ENCODE peak calls at places on chromosomes 13 and 19, in seven cellular contexts. M, L, R, F, D, U and O are unnamed samples. For H3K4me1 and H3K27me3, the result is how much of the 10 kb centered on the place peaks cover.

GRCh38 chr19:12801466-12802266 is at the start of the genes PRDX2 and THSD8:
- DNase-seq in M (peak), L (peak), R (peak), F (no peak), D (peak), U (no peak), O (no peak)

GRCh38 chr19:42134671-42135070 is 2.4 kb upstream of the POU2F2 start:
- DNase-seq in M (no peak), L (no peak), R (no peak), F (no peak), D (no peak), U (no peak), O (no peak)

GRCh38 chr19:3683866-3684816 is 16.1 kb downstream of the PIP5K1C start:
- DNase-seq in M (peak), L (no peak), R (no peak), F (no peak), D (no peak), U (no peak), O (no peak)

GRCh38 chr19:50569938-50570540 is 1.8 kb upstream of the LRRC4B start:
- DNase-seq in M (no peak), L (no peak), R (no peak), F (no peak), D (no peak), U (no peak), O (no peak)

GRCh38 chr13:26010487-26011207 is 41.2 kb downstream of the SHISA2 start:
- DNase-seq in M (no peak), L (no peak), R (no peak), F (no peak), D (no peak), U (no peak), O (no peak)

GRCh38 chr19:57620673-57621348 is 6.8 kb downstream of the ZNF134 start:
- DNase-seq in M (no peak), L (no peak), R (no peak), F (no peak), D (no peak), U (no peak), O (no peak)

GRCh38 chr13:94351292-94352000 is 128.0 kb downstream of the DCT start:
- DNase-seq in M (no peak), L (no peak), R (no peak), F (no peak), D (no peak), U (no peak), O (no peak)

GRCh38 chr13:33111414-33112110 is 95.3 kb downstream of the KL start:
- DNase-seq in M (no peak), L (no peak), R (peak), F (no peak), D (no peak), U (no peak), O (no peak)

GRCh38 chr19:38838986-38839761 is 7.6 kb upstream of the ECH1 start:
- DNase-seq in M (peak), L (no peak), R (no peak), F (no peak), D (no peak), U (no peak), O (no peak)

GRCh38 chr13:28268800-28269223 is 130.5 kb downstream of the PAN3 start:
- DNase-seq in M (no peak), L (no peak), R (no peak), F (no peak), D (no peak), U (peak), O (no peak)

GRCh38 chr13:75792526-75793187 is 156.5 kb downstream of the LMO7 start:
- DNase-seq in M (no peak), L (no peak), R (peak), F (no peak), D (no peak), U (no peak), O (no peak)
- TF ChIP-seq YY1 in M (no peak), L (no peak), R (no peak), F (no peak), D (no peak), U (no peak), O (no peak)

DNA sequence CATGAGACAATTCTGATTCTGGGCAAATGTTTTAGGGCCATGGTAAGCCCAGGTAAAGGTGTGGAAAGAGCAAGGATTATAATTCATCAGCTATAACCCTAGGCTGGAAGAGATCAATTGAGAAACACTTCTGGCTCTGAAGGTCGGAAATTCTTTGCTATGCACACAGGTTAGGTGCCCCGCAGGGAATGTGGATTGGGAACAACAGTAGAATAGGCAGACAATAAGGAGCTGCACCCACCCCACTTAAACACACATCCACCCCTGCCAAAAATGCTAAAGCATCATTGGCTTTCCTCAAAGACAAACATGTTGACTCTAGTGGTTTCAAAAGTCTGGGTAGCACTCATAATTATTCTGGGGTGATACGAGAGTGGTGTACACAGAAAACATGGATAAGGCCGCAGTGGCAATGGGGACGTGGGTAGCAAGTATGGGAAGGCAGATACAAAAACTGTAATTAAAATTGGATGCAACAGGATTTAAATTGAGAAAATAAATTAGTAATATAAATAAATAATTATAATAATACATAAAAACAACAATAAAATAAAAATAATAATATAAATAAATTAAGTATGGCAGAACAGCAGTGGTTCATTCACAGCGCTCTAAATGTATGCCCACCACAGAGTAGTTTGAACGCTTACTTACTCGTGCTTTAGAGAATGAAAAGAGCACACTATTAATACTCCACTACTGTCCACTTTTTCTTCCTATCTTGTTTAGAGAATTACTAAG is 8.5 kb downstream of the EFNB2 start:
- DNase-seq in M (no peak), L (no peak), R (no peak), F (no peak), D (no peak), U (no peak), O (no peak)
- H3K4me1 ChIP-seq in M (under half), L (under half), R (under half), F (under half), D (under half), U (under half), O (under half)

DNA sequence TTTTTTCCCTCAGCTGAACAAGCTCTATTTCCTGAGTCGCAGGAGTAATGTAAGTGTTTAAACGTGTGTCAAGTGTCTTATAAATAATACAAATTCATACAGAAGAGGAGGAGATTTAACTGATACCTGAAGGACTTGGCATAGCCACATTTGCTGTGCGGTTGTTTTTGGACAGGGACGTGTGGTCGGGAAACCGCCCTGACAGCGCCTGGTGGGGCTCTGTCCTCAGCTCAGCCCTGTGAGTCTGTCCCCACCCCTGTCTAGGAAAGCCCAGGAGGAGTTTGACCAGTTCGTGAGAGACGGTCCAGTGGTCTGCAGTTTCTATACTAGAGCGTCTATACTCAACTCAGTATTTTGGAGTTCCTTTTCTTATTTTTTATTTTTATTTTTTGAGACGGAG is 16.7 kb downstream of the ZIC2 start:
- DNase-seq in M (no peak), L (no peak), R (no peak), F (no peak), D (peak), U (no peak), O (no peak)
- H3K27me3 ChIP-seq in M (under half), L (half or more), R (under half), F (under half), D (under half), U (under half), O (under half)

GRCh38 chr13:101868585-101869469 is 416.4 kb downstream of the ITGBL1 start:
- DNase-seq in M (no peak), L (no peak), R (no peak), F (no peak), D (no peak), U (no peak), O (no peak)
- TF ChIP-seq YY1 in M (no peak), L (no peak), R (no peak), F (no peak), D (no peak), U (no peak), O (no peak)

DNA sequence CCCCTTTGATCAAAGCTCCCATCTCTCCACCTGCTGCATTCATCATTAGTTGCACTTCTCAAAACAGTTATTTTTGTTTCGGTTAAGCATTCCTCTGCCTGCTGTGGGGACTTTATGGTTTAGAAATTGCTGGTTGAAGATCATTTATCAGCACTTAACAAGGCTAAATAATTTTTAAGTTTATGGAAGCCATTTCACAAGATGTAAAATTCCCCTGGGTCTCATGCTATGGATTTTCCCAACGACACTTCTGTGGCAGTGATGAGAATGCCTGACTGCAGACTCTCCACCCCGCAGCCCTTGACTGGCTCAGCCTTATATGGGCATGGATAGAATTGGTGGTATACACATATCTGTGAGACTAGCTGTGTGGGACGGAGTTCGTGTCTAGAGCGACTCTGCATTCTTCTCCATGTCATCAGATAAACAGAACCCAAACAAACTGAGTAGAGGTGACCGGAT is 52.8 kb downstream of the COL4A2 start:
- DNase-seq in M (no peak), L (no peak), R (no peak), F (no peak), D (no peak), U (no peak), O (no peak)
- H3K4me1 ChIP-seq in M (under half), L (under half), R (under half), F (under half), D (under half), U (under half), O (under half)

DNA sequence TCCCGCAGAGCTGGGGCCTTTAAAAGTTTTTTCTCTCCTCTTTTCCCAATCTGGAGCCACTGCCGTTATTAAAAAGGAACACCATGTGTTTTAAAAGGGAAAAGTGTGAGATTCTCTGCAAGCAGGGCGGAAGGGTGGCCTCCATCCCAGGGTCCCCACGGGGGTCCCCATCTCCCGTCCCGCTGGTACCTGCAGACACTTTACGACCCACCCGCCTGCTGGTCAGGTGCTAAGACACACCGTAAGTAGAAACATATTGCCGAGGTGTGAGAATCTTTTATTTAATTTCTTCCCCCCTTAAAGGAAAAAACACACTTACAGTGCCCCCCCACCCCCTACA is 1.8 kb downstream of the CRLF1 start:
- DNase-seq in M (no peak), L (peak), R (no peak), F (no peak), D (no peak), U (no peak), O (no peak)
- H3K27me3 ChIP-seq in M (under half), L (under half), R (under half), F (under half), D (half or more), U (under half), O (half or more)

GRCh38 chr13:104553156-104553555 is 1486.9 kb upstream of the SLC10A2 start:
- DNase-seq in M (no peak), L (no peak), R (no peak), F (no peak), D (no peak), U (no peak), O (no peak)
- TF ChIP-seq YY1 in M (no peak), L (no peak), R (no peak), F (no peak), D (no peak), U (no peak), O (no peak)

DNA sequence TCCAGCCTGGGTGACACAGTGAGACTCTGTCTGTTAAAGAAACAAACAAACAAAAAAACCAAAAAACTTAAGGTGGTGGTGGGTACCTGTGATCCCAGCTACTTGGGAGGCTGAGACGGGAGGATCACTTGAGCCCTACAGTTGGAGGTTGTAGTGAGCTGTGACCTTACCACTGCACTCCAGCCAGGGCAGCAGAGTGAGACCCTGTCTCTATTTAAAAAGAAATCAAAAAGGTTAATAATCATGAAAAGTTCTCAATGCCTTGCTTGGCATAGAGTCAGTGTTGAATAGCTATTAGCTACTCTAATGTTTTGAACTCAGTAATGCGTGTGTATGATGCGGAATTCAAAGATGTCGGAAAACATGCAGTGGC is 35.0 kb downstream of the DNM2 start:
- DNase-seq in M (no peak), L (no peak), R (no peak), F (no peak), D (no peak), U (no peak), O (no peak)
- H3K4me1 ChIP-seq in M (half or more), L (under half), R (half or more), F (under half), D (under half), U (under half), O (under half)

GRCh38 chr19:46077815-46078167 is 37.0 kb upstream of the IGFL4 start:
- DNase-seq in M (no peak), L (no peak), R (no peak), F (no peak), D (no peak), U (no peak), O (no peak)

GRCh38 chr19:46076951-46077814 is 36.4 kb upstream of the IGFL4 start:
- DNase-seq in M (peak), L (peak), R (peak), F (peak), D (peak), U (no peak), O (peak)

GRCh38 chr19:46081928-46082727 is 41.3 kb upstream of the IGFL4 start:
- DNase-seq in M (peak), L (peak), R (peak), F (peak), D (no peak), U (peak), O (peak)

GRCh38 chr19:46082728-46083050 is 41.8 kb downstream of the IGFL3 start:
- DNase-seq in M (no peak), L (no peak), R (no peak), F (no peak), D (no peak), U (no peak), O (no peak)

DNA sequence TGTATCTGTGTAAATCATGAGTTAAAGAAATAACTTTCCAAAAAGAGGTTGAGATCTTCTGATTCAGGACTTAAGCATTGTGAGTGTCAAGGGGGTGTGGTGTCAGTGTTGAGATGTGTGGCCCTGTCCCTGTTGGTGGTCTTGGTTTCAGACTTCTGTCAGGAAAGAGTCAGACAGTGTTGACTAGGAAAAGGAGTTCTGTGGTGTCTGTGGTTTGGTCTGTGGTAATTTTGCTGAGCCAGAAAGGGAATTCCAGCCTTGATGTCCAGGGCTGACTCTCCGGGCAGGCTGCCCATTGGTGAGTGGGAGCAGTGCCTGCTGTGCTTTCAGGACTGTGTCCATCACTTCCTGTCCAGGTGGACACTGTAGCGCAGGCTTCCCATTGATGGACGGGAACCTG is 39.8 kb upstream of the IGFL4 start:
- DNase-seq in M (no peak), L (no peak), R (no peak), F (no peak), D (no peak), U (no peak), O (no peak)
- H3K27me3 ChIP-seq in M (under half), L (under half), R (under half), F (under half), D (under half), U (under half), O (under half)

GRCh38 chr13:40922437-40923040 is 96.6 kb downstream of the ELF1 start:
- DNase-seq in M (no peak), L (no peak), R (peak), F (no peak), D (peak), U (no peak), O (no peak)
- TF ChIP-seq YY1 in M (no peak), L (no peak), R (no peak), F (no peak), D (no peak), U (no peak), O (no peak)